ENCODE peak calls at places on chromosomes 16 and 17, in seven cellular contexts. G is foreskin fibroblast; A is CD4-positive, CD25-positive, alpha-beta regulatory T cell; H is lower lobe of right lung; J is tibial nerve; Q is AG10803; F is heart right ventricle. V is an unnamed sample.
A peak's percentile ranks its signal among the peaks of the same experiment; 100 is the strongest.

GRCh38 chr17:6163632-6164319 is 93.6 kb downstream of the WSCD1 start:
- DNase-seq in G (peak; percentile 46), A (no peak), H (no peak), J (no peak), Q (peak; percentile 47), F (no peak), V (no peak)

GRCh38 chr17:48131216-48131824 is 23.8 kb downstream of the SNX11 start:
- DNase-seq in G (peak; percentile 81), A (peak; percentile 64), H (no peak), J (no peak), Q (peak; percentile 59), F (no peak), V (peak; percentile 83)

GRCh38 chr16:56743840-56744239 is 13.9 kb downstream of the NUP93 start:
- DNase-seq in G (peak; percentile 80), A (no peak), H (no peak), J (no peak), Q (peak; percentile 83), F (no peak), V (no peak)

GRCh38 chr16:66188786-66189725 is 177.4 kb upstream of the CDH5 start:
- DNase-seq in G (peak; percentile 32), A (no peak), H (no peak), J (peak; percentile 27), Q (peak; percentile 58), F (no peak), V (no peak)

GRCh38 chr17:32827227-32827626 is 49.7 kb downstream of the MYO1D start:
- DNase-seq in G (no peak), A (no peak), H (no peak), J (no peak), Q (no peak), F (no peak), V (no peak)

GRCh38 chr17:56023851-56024250 is 129.4 kb upstream of the ANKFN1 start:
- DNase-seq in G (no peak), A (no peak), H (no peak), J (no peak), Q (no peak), F (no peak), V (no peak)

GRCh38 chr17:7697828-7698588 is 7.0 kb upstream of the EFNB3 start:
- DNase-seq in G (no peak), A (no peak), H (no peak), J (no peak), Q (no peak), F (no peak), V (no peak)

GRCh38 chr16:50473375-50473945 is 74.7 kb upstream of the NKD1 start:
- DNase-seq in G (no peak), A (peak; percentile 50), H (no peak), J (no peak), Q (no peak), F (no peak), V (no peak)

GRCh38 chr16:87951550-87952538 is 610 bp downstream of the BANP start:
- DNase-seq in G (peak; percentile 31), A (peak; percentile 38), H (peak; percentile 61), J (no peak), Q (peak; percentile 17), F (peak; percentile 54), V (no peak)

GRCh38 chr16:11016524-11016988 is 72.2 kb downstream of the CLEC16A start:
- DNase-seq in G (peak; percentile 20), A (no peak), H (no peak), J (no peak), Q (peak; percentile 47), F (no peak), V (no peak)

GRCh38 chr16:78428193-78428592 is 328.7 kb downstream of the WWOX start:
- DNase-seq in G (no peak), A (peak; percentile 8), H (no peak), J (no peak), Q (no peak), F (no peak), V (no peak)

GRCh38 chr16:11151156-11151904 is 104.7 kb downstream of the SOCS1 start:
- DNase-seq in G (no peak), A (no peak), H (no peak), J (no peak), Q (no peak), F (no peak), V (peak; percentile 50)

GRCh38 chr16:10180771-10181163 is 1.5 kb downstream of the GRIN2A start:
- DNase-seq in G (peak; percentile 6), A (peak; percentile 14), H (no peak), J (no peak), Q (no peak), F (peak; percentile 17), V (peak; percentile 89)

GRCh38 chr16:68116256-68116853 is 31.2 kb downstream of the NFATC3 start:
- DNase-seq in G (peak; percentile 58), A (peak; percentile 57), H (no peak), J (no peak), Q (peak; percentile 29), F (no peak), V (no peak)

DNA sequence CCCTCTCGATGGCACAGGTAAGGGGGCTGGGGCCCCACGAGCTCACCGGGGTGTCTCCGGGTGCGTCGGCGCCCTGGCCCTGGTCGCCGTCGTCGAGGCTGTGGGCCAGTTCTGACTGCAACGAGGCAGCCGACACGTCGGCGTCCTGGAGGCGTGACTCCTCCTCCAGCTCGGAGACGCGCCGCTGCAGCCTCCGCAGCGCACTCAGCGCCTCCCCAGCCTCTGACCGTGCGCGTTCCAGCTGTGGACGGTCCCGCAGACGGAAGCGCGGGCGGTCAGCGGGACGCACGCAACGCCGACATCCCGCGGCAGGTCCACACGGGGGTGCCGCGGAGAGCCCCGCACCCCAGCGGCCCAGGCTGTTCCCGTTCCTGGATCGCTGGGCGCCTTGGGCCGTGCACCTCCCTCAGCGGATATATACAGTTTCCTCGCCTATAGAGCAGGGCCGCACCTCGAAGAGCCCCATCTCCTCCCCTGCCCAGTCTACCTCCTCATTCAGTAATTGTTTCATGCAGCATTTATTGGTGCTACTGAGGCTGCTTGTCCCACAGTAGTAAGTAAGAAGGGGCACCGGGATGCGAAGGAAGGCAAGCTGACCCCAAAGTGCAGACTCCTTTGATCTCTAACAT is 5.8 kb downstream of the THOC6 start:
- DNase-seq in G (peak; percentile 82), A (peak; percentile 62), H (no peak), J (no peak), Q (peak; percentile 41), F (no peak), V (no peak)
- H3K4me3 ChIP-seq in G (peak overlapping the region; percentile 24), A (peak overlapping the region; percentile 19), H (peak overlapping the region; percentile 27), J (no peak overlapping the region), Q (peak overlapping the region; percentile 7), F (peak overlapping the region; percentile 15), V (peak overlapping the region; percentile 17)

GRCh38 chr17:10612957-10613744 is 44.0 kb downstream of the MYH3 start:
- DNase-seq in G (peak; percentile 42), A (no peak), H (no peak), J (no peak), Q (peak; percentile 93), F (no peak), V (no peak)

GRCh38 chr17:10614536-10615155 is 42.5 kb downstream of the MYH3 start:
- DNase-seq in G (peak; percentile 70), A (peak; percentile 12), H (no peak), J (no peak), Q (peak; percentile 70), F (no peak), V (peak; percentile 71)

GRCh38 chr17:10610821-10611323 is 46.2 kb downstream of the MYH3 start:
- DNase-seq in G (no peak), A (no peak), H (no peak), J (no peak), Q (no peak), F (no peak), V (peak; percentile 25)

GRCh38 chr17:10616502-10617119 is 40.5 kb downstream of the MYH3 start:
- DNase-seq in G (peak; percentile 82), A (peak; percentile 60), H (peak; percentile 79), J (peak; percentile 78), Q (peak; percentile 74), F (peak; percentile 74), V (peak; percentile 85)

DNA sequence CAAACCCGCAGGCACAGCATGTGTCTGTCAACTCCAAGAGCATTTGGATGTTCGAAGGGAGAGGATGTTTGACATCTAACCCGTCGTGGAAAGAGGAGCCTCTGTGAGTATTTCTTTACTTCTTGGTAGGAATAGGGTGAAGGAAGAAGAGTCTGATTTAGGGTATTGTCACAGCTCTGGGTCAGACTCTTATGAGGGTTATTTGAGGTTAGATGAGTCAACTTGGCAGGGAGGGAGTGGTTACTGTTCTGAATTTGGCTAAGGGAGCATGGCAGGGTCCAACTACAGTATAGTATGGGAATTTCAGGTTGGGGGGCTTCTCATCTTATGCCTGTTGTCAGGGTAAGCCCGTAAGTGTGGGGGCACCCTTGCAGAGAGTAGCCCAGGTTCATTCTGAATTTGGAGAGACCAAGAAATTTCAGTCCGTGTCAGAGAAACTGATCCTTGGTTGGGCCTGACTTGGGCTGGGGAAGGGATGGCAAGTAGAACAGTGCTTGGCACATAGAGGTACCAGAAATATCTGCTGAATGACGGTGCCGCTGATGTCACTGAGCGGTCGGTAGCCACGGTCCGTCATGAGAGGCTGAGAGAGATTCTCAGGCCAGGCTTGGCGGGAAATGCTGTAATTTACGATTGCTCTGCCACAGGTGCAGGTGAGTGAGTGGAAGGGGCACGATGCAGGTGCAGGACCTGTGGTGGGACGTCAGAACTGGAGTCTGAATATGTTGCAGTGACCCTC is 43.2 kb downstream of the MYH3 start:
- DNase-seq in G (peak; percentile 58), A (no peak), H (no peak), J (no peak), Q (peak; percentile 79), F (no peak), V (no peak)
- H3K4me3 ChIP-seq in G (no peak overlapping the region), A (no peak overlapping the region), H (no peak overlapping the region), J (no peak overlapping the region), Q (peak overlapping the region; percentile 50), F (no peak overlapping the region), V (no peak overlapping the region)

GRCh38 chr16:86501989-86502855 is 8.1 kb upstream of the FOXF1 start:
- DNase-seq in G (no peak), A (no peak), H (no peak), J (no peak), Q (no peak), F (no peak), V (no peak)

GRCh38 chr16:86504315-86505184 is 5.8 kb upstream of the FOXF1 start:
- DNase-seq in G (no peak), A (no peak), H (no peak), J (no peak), Q (no peak), F (no peak), V (no peak)

GRCh38 chr16:86502856-86503748 is 7.2 kb upstream of the FOXF1 start:
- DNase-seq in G (peak; percentile 66), A (no peak), H (no peak), J (no peak), Q (no peak), F (no peak), V (no peak)

GRCh38 chr16:86505185-86505898 is 5.0 kb upstream of the FOXF1 start:
- DNase-seq in G (no peak), A (no peak), H (no peak), J (no peak), Q (no peak), F (no peak), V (no peak)

DNA sequence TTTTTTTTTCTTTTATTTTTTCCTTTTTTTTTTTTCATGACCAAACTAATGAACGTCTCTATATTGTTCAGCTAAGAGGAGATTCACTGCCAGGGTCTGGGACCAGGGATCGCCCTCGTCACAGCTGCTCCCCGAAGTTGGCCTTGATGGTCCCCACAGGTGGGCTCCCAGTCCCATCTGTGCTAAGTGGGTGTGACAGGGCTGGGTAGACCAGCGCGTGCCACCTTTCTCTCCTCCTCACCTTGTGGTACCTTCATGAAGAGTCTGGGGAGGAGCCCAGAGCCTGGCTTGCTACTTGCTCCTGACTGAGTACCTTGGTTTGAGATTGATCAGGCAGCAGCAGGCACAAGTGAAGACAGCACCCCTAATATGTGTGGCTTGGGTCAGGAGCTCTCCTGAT is 6.5 kb upstream of the FOXF1 start:
- DNase-seq in G (no peak), A (no peak), H (no peak), J (no peak), Q (no peak), F (no peak), V (no peak)
- H3K4me3 ChIP-seq in G (no peak overlapping the region), A (no peak overlapping the region), H (peak overlapping the region; percentile 66), J (no peak overlapping the region), Q (no peak overlapping the region), F (no peak overlapping the region), V (no peak overlapping the region)

GRCh38 chr17:28320215-28321061 is 1.4 kb downstream of the TMEM97 start:
- DNase-seq in G (no peak), A (no peak), H (no peak), J (no peak), Q (no peak), F (no peak), V (no peak)
- H3K4me3 ChIP-seq in G (peak overlapping the region; percentile 72), A (no peak overlapping the region), H (peak overlapping the region; percentile 81), J (no peak overlapping the region), Q (no peak overlapping the region), F (no peak overlapping the region), V (peak overlapping the region; percentile 99)